ENCODE peak calls at places on chromosomes 1 and 21, in five cellular contexts. G, N, C, W and I are unnamed samples.

GRCh38 chr1:234729566-234729965 is 119.6 kb upstream of the IRF2BP2 start:
- DNase-seq in G (peak; percentile 37), N (no peak), C (no peak), W (no peak), I (no peak)

GRCh38 chr1:4614371-4615137 is 39.9 kb upstream of the AJAP1 start:
- DNase-seq in G (no peak), N (no peak), C (no peak), W (no peak), I (no peak)

GRCh38 chr1:2611034-2611501 is 21.7 kb downstream of the MMEL1 start:
- DNase-seq in G (peak; percentile 12), N (no peak), C (no peak), W (peak; percentile 80), I (peak; percentile 44)

GRCh38 chr1:12604114-12604874 is 13.7 kb downstream of the DHRS3 start:
- DNase-seq in G (peak; percentile 99), N (no peak), C (peak; percentile 70), W (no peak), I (peak; percentile 79)

GRCh38 chr1:219659005-219659632 is 46.2 kb upstream of the ZC3H11B start:
- DNase-seq in G (peak; percentile 61), N (no peak), C (no peak), W (no peak), I (no peak)

GRCh38 chr1:212292250-212292924 is 7.2 kb downstream of the PPP2R5A start:
- DNase-seq in G (no peak), N (no peak), C (no peak), W (no peak), I (no peak)

GRCh38 chr1:59701376-59701775 is 113.4 kb upstream of the HOOK1 start:
- DNase-seq in G (peak; percentile 36), N (no peak), C (no peak), W (no peak), I (no peak)

GRCh38 chr21:46154155-46154954 is 1.0 kb downstream of the FTCD start:
- DNase-seq in G (no peak), N (peak; percentile 36), C (peak; percentile 15), W (peak; percentile 61), I (peak; percentile 12)

GRCh38 chr1:3627515-3628253 is 2.9 kb downstream of the TPRG1L start:
- DNase-seq in G (no peak), N (no peak), C (no peak), W (no peak), I (no peak)

GRCh38 chr1:20485527-20486456 is at the start of gene CAMK2N1:
- DNase-seq in G (peak; percentile 78), N (peak; percentile 88), C (peak; percentile 75), W (peak; percentile 78), I (peak; percentile 27)

GRCh38 chr1:201307760-201308499 is 24.6 kb downstream of the PKP1 start:
- DNase-seq in G (no peak), N (no peak), C (no peak), W (no peak), I (no peak)

GRCh38 chr1:182111496-182111895 is 50.0 kb upstream of the ZNF648 start:
- DNase-seq in G (no peak), N (no peak), C (no peak), W (no peak), I (no peak)

GRCh38 chr1:35192056-35192852 is 691 bp downstream of the SFPQ start:
- DNase-seq in G (peak; percentile 88), N (peak; percentile 87), C (peak; percentile 82), W (peak; percentile 94), I (peak; percentile 78)

GRCh38 chr1:36248250-36248894 is 24.1 kb downstream of the THRAP3 start:
- DNase-seq in G (peak; percentile 91), N (peak; percentile 75), C (peak; percentile 83), W (no peak), I (no peak)

GRCh38 chr21:27225142-27225541 is 258.3 kb upstream of the ADAMTS5 start:
- DNase-seq in G (no peak), N (no peak), C (no peak), W (no peak), I (no peak)

GRCh38 chr1:5910276-5910620 is 82.0 kb downstream of the NPHP4 start:
- DNase-seq in G (no peak), N (no peak), C (no peak), W (no peak), I (no peak)

GRCh38 chr21:38282921-38283320 is 26.1 kb downstream of the KCNJ15 start:
- DNase-seq in G (peak; percentile 79), N (no peak), C (no peak), W (no peak), I (no peak)

GRCh38 chr1:117967472-117967871 is 37.9 kb downstream of the WDR3 start:
- DNase-seq in G (peak; percentile 73), N (no peak), C (no peak), W (no peak), I (no peak)

GRCh38 chr1:21509351-21510112 is at the start of gene ALPL:
- DNase-seq in G (no peak), N (no peak), C (no peak), W (peak; percentile 69), I (no peak)

GRCh38 chr1:161890574-161890973 is 124.5 kb downstream of the ATF6 start:
- DNase-seq in G (no peak), N (no peak), C (no peak), W (no peak), I (no peak)

GRCh38 chr1:234309598-234310459 is 63.4 kb upstream of the COA6 start:
- DNase-seq in G (peak; percentile 63), N (no peak), C (no peak), W (peak; percentile 80), I (peak; percentile 86)

GRCh38 chr1:208134491-208134890 is 109.7 kb downstream of the PLXNA2 start:
- DNase-seq in G (no peak), N (no peak), C (no peak), W (no peak), I (peak; percentile 91)

GRCh38 chr21:36297938-36298572 is 21.9 kb upstream of the MORC3 start:
- DNase-seq in G (no peak), N (no peak), C (peak; percentile 23), W (peak; percentile 52), I (no peak)

GRCh38 chr21:34276711-34277425 is 86.9 kb upstream of the KCNE2 start:
- DNase-seq in G (no peak), N (no peak), C (no peak), W (no peak), I (no peak)

GRCh38 chr1:19166066-19166465 is 44.0 kb downstream of the UBR4 start:
- DNase-seq in G (no peak), N (no peak), C (no peak), W (no peak), I (no peak)

GRCh38 chr1:190792873-190793272 is 315.2 kb upstream of the BRINP3 start:
- DNase-seq in G (no peak), N (no peak), C (no peak), W (peak; percentile 42), I (no peak)

GRCh38 chr1:51210676-51211075 is 25.4 kb upstream of the RNF11 start:
- DNase-seq in G (no peak), N (no peak), C (no peak), W (no peak), I (no peak)

GRCh38 chr1:58782308-58783089 is 1.3 kb downstream of the JUN start:
- DNase-seq in G (peak; percentile 68), N (peak; percentile 63), C (peak; percentile 49), W (peak; percentile 86), I (peak; percentile 43)

GRCh38 chr1:99603699-99604595 is 42.0 kb upstream of the PALMD start:
- DNase-seq in G (peak; percentile 42), N (no peak), C (no peak), W (no peak), I (no peak)

GRCh38 chr1:31564606-31564989 is 11.7 kb upstream of the TINAGL1 start:
- DNase-seq in G (no peak), N (peak; percentile 21), C (no peak), W (peak; percentile 43), I (no peak)

DNA sequence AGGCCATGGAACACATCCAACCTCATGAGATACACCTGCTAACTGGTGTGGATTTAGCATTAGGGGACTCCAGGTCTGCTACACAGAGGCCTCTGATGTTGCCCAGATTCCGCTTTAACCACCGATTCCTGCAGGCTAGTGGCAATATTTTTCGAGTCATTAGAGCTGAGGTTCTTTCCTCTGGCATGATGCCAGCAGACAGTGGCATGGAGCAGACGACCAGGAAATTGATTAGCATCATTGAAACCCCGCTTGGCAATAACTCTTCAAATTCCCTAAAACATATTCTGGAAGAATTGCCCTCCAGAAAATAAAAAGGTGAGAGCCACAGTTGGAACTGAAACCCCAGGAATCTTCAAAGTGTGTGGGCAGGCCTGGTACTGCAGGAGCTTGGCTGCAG is 28.4 kb upstream of the ETV3 start:
- DNase-seq in G (no peak), N (no peak), C (no peak), W (no peak), I (no peak)
- TF ChIP-seq CTCF in G (no peak), N (no peak), C (no peak), W (no peak), I (no peak)

GRCh38 chr1:40450491-40451237 is 388 bp downstream of the ZFP69B start:
- DNase-seq in G (peak; percentile 62), N (no peak), C (no peak), W (no peak), I (peak; percentile 36)
- H3K27ac ChIP-seq in G (peak overlapping the region; percentile 81), N (no peak overlapping the region), C (peak overlapping the region; percentile 74), W (peak overlapping the region; percentile 69), I (peak overlapping the region; percentile 88)

GRCh38 chr1:1567152-1567830 is 7.4 kb downstream of the SSU72 start:
- DNase-seq in G (no peak), N (no peak), C (no peak), W (no peak), I (no peak)
- H3K4me3 ChIP-seq in G (no peak overlapping the region), N (no peak overlapping the region), C (no peak overlapping the region), W (no peak overlapping the region), I (no peak overlapping the region)

GRCh38 chr1:205744403-205744802 is 5.6 kb downstream of the NUCKS1 start:
- DNase-seq in G (no peak), N (no peak), C (no peak), W (no peak), I (no peak)

GRCh38 chr1:205741681-205742080 is 8.3 kb downstream of the NUCKS1 start:
- DNase-seq in G (no peak), N (no peak), C (no peak), W (no peak), I (no peak)

GRCh38 chr1:205735218-205735617 is 14.8 kb downstream of the NUCKS1 start:
- DNase-seq in G (no peak), N (no peak), C (no peak), W (no peak), I (no peak)

GRCh38 chr1:205743977-205744376 is 6.0 kb downstream of the NUCKS1 start:
- DNase-seq in G (no peak), N (no peak), C (no peak), W (no peak), I (no peak)

DNA sequence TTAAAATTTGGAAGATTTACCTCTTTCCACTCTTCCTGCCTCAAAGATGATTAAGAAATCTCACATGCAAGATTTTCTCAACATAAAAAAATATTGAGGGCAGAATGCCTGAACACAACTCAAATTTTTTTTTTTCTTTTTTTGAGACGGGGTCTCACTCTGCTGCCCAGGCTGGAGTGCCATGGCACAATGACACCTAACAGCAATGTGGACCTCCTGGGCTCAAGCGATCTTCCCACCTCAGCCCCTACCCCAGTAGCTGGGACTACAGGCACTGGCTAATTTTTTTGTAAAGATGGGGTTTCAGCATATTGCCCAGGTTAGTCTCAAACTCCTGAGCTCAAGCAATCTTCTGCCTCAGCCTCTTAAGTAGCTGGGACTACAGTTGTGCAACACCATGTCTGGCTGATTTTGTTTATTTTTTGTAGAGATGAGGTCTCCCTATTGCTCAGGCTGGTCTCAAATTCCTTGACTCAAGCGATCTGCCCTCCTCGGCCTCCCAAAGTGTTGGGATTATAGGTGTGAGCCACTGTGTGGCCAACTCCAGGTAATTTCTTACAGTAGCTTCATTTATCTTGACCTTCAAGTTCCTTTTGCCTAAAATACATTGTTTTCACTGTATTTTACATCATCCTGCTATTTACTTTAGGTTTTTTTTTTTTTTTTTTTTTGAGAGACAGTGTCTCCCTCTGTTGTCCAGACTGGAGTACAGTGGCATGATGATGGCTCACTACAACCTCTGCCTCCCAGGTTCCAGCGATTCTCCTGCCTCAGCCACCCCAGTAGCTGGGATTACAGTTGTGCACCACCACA is 10.4 kb downstream of the NUCKS1 start:
- DNase-seq in G (peak; percentile 67), N (no peak), C (no peak), W (no peak), I (no peak)
- TF ChIP-seq CTCF in G (peak; percentile 16), N (no peak), C (no peak), W (no peak), I (peak; percentile 23)